ENCODE peak calls at places on chromosomes 7 and 10, in nine cellular contexts. B, M, J, P, Y, O, L, Z and A are unnamed samples.

GRCh38 chr10:104123397-104123796 is 1.4 kb downstream of the SFR1 start:
- DNase-seq in B (no peak), M (no peak), J (no peak), P (peak; percentile 49), Y (no peak), O (peak; percentile 30), L (no peak), Z (no peak), A (no peak)

GRCh38 chr7:17996442-17997223 is 31.0 kb downstream of the PRPS1L1 start:
- DNase-seq in B (no peak), M (no peak), J (no peak), P (no peak), Y (no peak), O (no peak), L (no peak), Z (no peak), A (no peak)

GRCh38 chr10:44384601-44385422 is at the start of gene CXCL12:
- DNase-seq in B (no peak), M (peak; percentile 95), J (peak; percentile 20), P (peak; percentile 40), Y (no peak), O (peak; percentile 44), L (no peak), Z (no peak), A (peak; percentile 14)

GRCh38 chr7:7539711-7540110 is 4.0 kb upstream of the COL28A1 start:
- DNase-seq in B (no peak), M (no peak), J (no peak), P (no peak), Y (no peak), O (no peak), L (no peak), Z (no peak), A (no peak)

GRCh38 chr10:4541292-4541691 is 284.7 kb upstream of the AKR1E2 start:
- DNase-seq in B (no peak), M (no peak), J (peak; percentile 92), P (peak; percentile 96), Y (peak; percentile 76), O (peak; percentile 90), L (no peak), Z (no peak), A (no peak)

GRCh38 chr10:119209050-119209735 is 1.8 kb downstream of the GRK5 start:
- DNase-seq in B (peak; percentile 32), M (peak; percentile 86), J (no peak), P (peak; percentile 79), Y (no peak), O (peak; percentile 80), L (no peak), Z (peak; percentile 76), A (peak; percentile 54)

GRCh38 chr10:124461642-124462347 is at the start of gene LHPP:
- DNase-seq in B (peak; percentile 85), M (peak; percentile 96), J (peak; percentile 42), P (peak; percentile 73), Y (peak; percentile 24), O (peak; percentile 66), L (peak; percentile 67), Z (peak; percentile 89), A (peak; percentile 91)

GRCh38 chr7:33981686-33982424 is 76.5 kb downstream of the BMPER start:
- DNase-seq in B (no peak), M (no peak), J (peak; percentile 72), P (peak; percentile 40), Y (no peak), O (peak; percentile 57), L (no peak), Z (no peak), A (no peak)

GRCh38 chr7:47782792-47783191 is 165.5 kb downstream of the PKD1L1 start:
- DNase-seq in B (no peak), M (no peak), J (no peak), P (no peak), Y (no peak), O (no peak), L (no peak), Z (no peak), A (no peak)

GRCh38 chr10:124743188-124744046 is 761 bp downstream of the FAM53B start:
- DNase-seq in B (no peak), M (peak; percentile 82), J (no peak), P (no peak), Y (no peak), O (no peak), L (no peak), Z (peak; percentile 42), A (peak; percentile 38)

GRCh38 chr7:100837099-100837836 is 9.9 kb upstream of the EPHB4 start:
- DNase-seq in B (peak; percentile 60), M (peak; percentile 92), J (peak; percentile 82), P (peak; percentile 92), Y (peak; percentile 62), O (peak; percentile 90), L (peak; percentile 81), Z (peak; percentile 83), A (peak; percentile 74)

GRCh38 chr7:122304604-122304975 is at the start of gene FEZF1:
- DNase-seq in B (no peak), M (peak; percentile 89), J (no peak), P (peak; percentile 8), Y (no peak), O (no peak), L (peak; percentile 14), Z (no peak), A (no peak)

GRCh38 chr10:21261705-21262285 is 263.7 kb downstream of the SKIDA1 start:
- DNase-seq in B (no peak), M (no peak), J (no peak), P (no peak), Y (no peak), O (no peak), L (no peak), Z (no peak), A (no peak)

GRCh38 chr10:43117031-43117776 is 21.0 kb upstream of the CSGALNACT2 start:
- DNase-seq in B (no peak), M (no peak), J (no peak), P (no peak), Y (no peak), O (no peak), L (no peak), Z (no peak), A (no peak)

GRCh38 chr7:86768394-86768793 is 124.7 kb downstream of the GRM3 start:
- DNase-seq in B (no peak), M (no peak), J (no peak), P (no peak), Y (no peak), O (no peak), L (no peak), Z (no peak), A (no peak)

GRCh38 chr7:13856012-13856411 is 133.5 kb downstream of the ETV1 start:
- DNase-seq in B (no peak), M (no peak), J (no peak), P (no peak), Y (no peak), O (no peak), L (no peak), Z (no peak), A (no peak)

GRCh38 chr7:136940122-136940521 is 71.7 kb downstream of the CHRM2 start:
- DNase-seq in B (no peak), M (no peak), J (no peak), P (no peak), Y (no peak), O (no peak), L (no peak), Z (no peak), A (no peak)

GRCh38 chr10:15419279-15419874 is 48.3 kb upstream of the FAM171A1 start:
- DNase-seq in B (peak; percentile 6), M (peak; percentile 53), J (no peak), P (peak; percentile 61), Y (no peak), O (peak; percentile 42), L (no peak), Z (peak; percentile 54), A (no peak)

GRCh38 chr10:98610301-98610700 is 163.6 kb upstream of the HPS1 start:
- DNase-seq in B (no peak), M (no peak), J (no peak), P (no peak), Y (no peak), O (no peak), L (no peak), Z (no peak), A (no peak)